ENCODE peak calls at places on chromosomes 11 and 22, in nine cellular contexts. N, K, T, A, B, D, V, R and G are unnamed samples. For H3K4me1 and H3K27me3, the result is how much of the 10 kb centered on the place peaks cover.

GRCh38 chr22:32103648-32104326 is 55.3 kb downstream of the C22orf42 start:
- DNase-seq in N (no peak), K (no peak), T (no peak), A (no peak), B (no peak), D (no peak), V (no peak), R (no peak), G (no peak)

GRCh38 chr11:91230647-91231046 is 994.0 kb upstream of the FAT3 start:
- DNase-seq in N (no peak), K (no peak), T (no peak), A (no peak), B (no peak), D (no peak), V (no peak), R (no peak), G (no peak)

GRCh38 chr11:103608566-103608965 is 427.9 kb upstream of the DDI1 start:
- DNase-seq in N (no peak), K (no peak), T (no peak), A (no peak), B (no peak), D (no peak), V (no peak), R (no peak), G (no peak)

GRCh38 chr11:69524291-69524882 is 42.9 kb downstream of the LINC01488 start:
- DNase-seq in N (peak), K (no peak), T (no peak), A (peak), B (no peak), D (peak), V (no peak), R (no peak), G (no peak)

GRCh38 chr22:38865201-38866023 is 6.6 kb downstream of the CBX6 start:
- DNase-seq in N (peak), K (no peak), T (no peak), A (no peak), B (no peak), D (no peak), V (no peak), R (no peak), G (no peak)

GRCh38 chr22:20569059-20570058 is 61.9 kb downstream of the MED15 start:
- DNase-seq in N (peak), K (peak), T (no peak), A (no peak), B (no peak), D (no peak), V (no peak), R (peak), G (peak)

GRCh38 chr22:46108564-46109473 is 41.5 kb upstream of the PPARA start:
- DNase-seq in N (peak), K (peak), T (no peak), A (peak), B (no peak), D (peak), V (peak), R (peak), G (no peak)

GRCh38 chr11:118051611-118052461 is 25.0 kb upstream of the TMPRSS4 start:
- DNase-seq in N (no peak), K (no peak), T (no peak), A (no peak), B (no peak), D (no peak), V (no peak), R (peak), G (peak)

DNA sequence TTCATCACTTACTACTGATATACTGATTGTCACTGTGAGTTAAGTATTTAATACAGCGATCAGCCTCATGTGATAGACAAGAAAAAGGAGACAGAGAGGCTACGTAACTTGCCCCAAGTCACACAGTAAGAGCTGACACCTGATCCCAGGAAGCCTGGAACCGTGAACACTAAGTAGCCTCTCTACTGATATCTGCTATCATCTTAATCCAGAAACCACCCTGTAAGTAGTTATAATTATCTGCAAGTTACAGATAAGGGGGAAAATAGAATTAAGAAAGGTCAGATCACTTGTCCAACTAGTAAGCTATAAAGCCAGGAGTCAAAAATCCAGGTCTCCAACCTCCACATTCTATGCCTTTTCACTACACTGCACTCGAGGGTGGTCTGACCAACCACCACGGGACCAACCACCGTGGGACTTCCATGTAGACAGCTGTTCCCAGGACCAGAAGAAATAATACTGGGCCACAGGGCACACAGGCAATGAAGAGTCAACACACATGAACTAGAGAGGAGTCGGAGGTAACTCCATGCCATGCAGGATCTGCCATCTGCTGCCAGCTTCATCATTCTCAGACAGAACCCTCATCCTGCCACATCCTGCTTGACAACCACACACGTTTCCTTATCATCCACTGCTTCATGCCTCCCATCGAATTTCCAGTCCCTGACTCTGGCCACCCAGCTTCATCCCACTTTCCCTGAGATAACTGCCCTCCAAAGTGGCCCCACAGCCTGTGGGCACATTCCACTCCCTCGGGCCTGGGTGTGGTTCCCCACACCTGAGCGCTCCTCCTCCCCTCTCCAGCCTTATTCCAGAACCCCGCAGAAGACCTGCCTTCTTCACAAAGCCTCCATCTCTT is 58.6 kb downstream of the MICAL3 start:
- DNase-seq in N (no peak), K (no peak), T (no peak), A (no peak), B (no peak), D (peak), V (no peak), R (no peak), G (no peak)
- H3K27ac ChIP-seq in N (no peak), K (no peak), T (no peak), A (no peak), B (no peak), D (no peak), V (no peak), R (no peak), G (no peak)

GRCh38 chr11:93743316-93743715 is 1.8 kb downstream of the C11orf54 start:
- DNase-seq in N (peak), K (no peak), T (no peak), A (no peak), B (no peak), D (no peak), V (no peak), R (no peak), G (no peak)
- H3K4me1 ChIP-seq in N (under half), K (under half), T (under half), A (under half), B (under half), D (under half), V (under half), R (half or more), G (under half)

GRCh38 chr11:124751741-124752470 is at the start of gene VSIG2:
- DNase-seq in N (no peak), K (no peak), T (no peak), A (no peak), B (no peak), D (no peak), V (no peak), R (peak), G (no peak)

GRCh38 chr11:124753207-124753606 is 1.2 kb upstream of the VSIG2 start:
- DNase-seq in N (no peak), K (no peak), T (no peak), A (no peak), B (no peak), D (no peak), V (no peak), R (no peak), G (no peak)

GRCh38 chr11:124752471-124753100 is 531 bp upstream of the VSIG2 start:
- DNase-seq in N (no peak), K (no peak), T (no peak), A (no peak), B (no peak), D (no peak), V (no peak), R (no peak), G (no peak)

GRCh38 chr11:124749920-124750319 is 2.1 kb downstream of the VSIG2 start:
- DNase-seq in N (no peak), K (no peak), T (no peak), A (no peak), B (no peak), D (no peak), V (no peak), R (no peak), G (no peak)

DNA sequence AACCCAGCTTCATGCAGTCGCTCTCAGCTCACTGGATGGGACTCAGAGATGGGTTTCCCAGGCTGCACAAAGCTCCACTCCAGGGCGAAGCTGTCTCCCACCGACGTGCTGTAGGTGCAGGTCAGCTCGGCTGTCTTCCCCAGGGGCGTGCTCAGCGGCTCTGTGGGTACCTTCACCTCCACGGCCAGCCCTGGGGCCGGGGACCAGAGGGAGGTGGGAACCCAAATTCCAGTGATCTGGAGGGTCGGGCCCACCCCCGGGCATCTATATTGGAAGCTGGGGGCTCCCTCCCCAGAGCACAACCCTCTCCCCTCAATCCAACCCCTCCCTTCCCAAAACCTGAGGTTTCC is 689 bp downstream of the VSIG2 start:
- DNase-seq in N (no peak), K (no peak), T (no peak), A (no peak), B (no peak), D (no peak), V (no peak), R (no peak), G (no peak)
- H3K27me3 ChIP-seq in N (under half), K (under half), T (under half), A (under half), B (half or more), D (half or more), V (under half), R (under half), G (under half)

GRCh38 chr11:10933455-10934292 is 75.8 kb upstream of the ZBED5 start:
- DNase-seq in N (peak), K (peak), T (peak), A (peak), B (peak), D (peak), V (peak), R (peak), G (peak)
- H3K27ac ChIP-seq in N (peak), K (peak), T (peak), A (peak), B (peak), D (no peak), V (no peak), R (peak), G (no peak)

GRCh38 chr22:23824476-23825245 is 14.1 kb downstream of the DERL3 start:
- DNase-seq in N (peak), K (no peak), T (no peak), A (no peak), B (no peak), D (no peak), V (no peak), R (no peak), G (no peak)

GRCh38 chr22:23825246-23825905 is 13.4 kb downstream of the DERL3 start:
- DNase-seq in N (peak), K (no peak), T (no peak), A (no peak), B (no peak), D (no peak), V (no peak), R (no peak), G (no peak)

GRCh38 chr22:23822101-23822671 is 16.6 kb downstream of the DERL3 start:
- DNase-seq in N (no peak), K (no peak), T (no peak), A (no peak), B (no peak), D (no peak), V (no peak), R (no peak), G (no peak)

GRCh38 chr22:23820748-23821211 is 18.0 kb downstream of the DERL3 start:
- DNase-seq in N (no peak), K (no peak), T (no peak), A (no peak), B (no peak), D (no peak), V (no peak), R (no peak), G (no peak)

GRCh38 chr22:23823331-23823791 is 15.4 kb downstream of the DERL3 start:
- DNase-seq in N (no peak), K (no peak), T (no peak), A (no peak), B (no peak), D (no peak), V (no peak), R (no peak), G (no peak)
- H3K4me1 ChIP-seq in N (under half), K (under half), T (under half), A (under half), B (under half), D (under half), V (under half), R (under half), G (under half)

GRCh38 chr11:501001-501682 is 5.9 kb downstream of the RNH1 start:
- DNase-seq in N (no peak), K (no peak), T (no peak), A (no peak), B (no peak), D (no peak), V (no peak), R (no peak), G (no peak)
- H3K27me3 ChIP-seq in N (under half), K (under half), T (under half), A (under half), B (under half), D (under half), V (under half), R (under half), G (under half)

GRCh38 chr11:76663912-76664440 is 6.6 kb downstream of the LRRC32 start:
- DNase-seq in N (peak), K (no peak), T (no peak), A (no peak), B (no peak), D (no peak), V (no peak), R (no peak), G (no peak)

GRCh38 chr11:76665172-76665571 is 5.4 kb downstream of the LRRC32 start:
- DNase-seq in N (peak), K (no peak), T (no peak), A (no peak), B (no peak), D (no peak), V (no peak), R (no peak), G (no peak)

GRCh38 chr11:76665921-76666351 is 4.6 kb downstream of the LRRC32 start:
- DNase-seq in N (peak), K (no peak), T (no peak), A (no peak), B (no peak), D (no peak), V (no peak), R (no peak), G (no peak)

GRCh38 chr11:76663461-76663760 is 7.1 kb downstream of the LRRC32 start:
- DNase-seq in N (no peak), K (no peak), T (no peak), A (no peak), B (no peak), D (no peak), V (no peak), R (no peak), G (no peak)

GRCh38 chr11:76664578-76665061 is 5.9 kb downstream of the LRRC32 start:
- DNase-seq in N (no peak), K (no peak), T (no peak), A (peak), B (no peak), D (no peak), V (peak), R (no peak), G (no peak)
- H3K27ac ChIP-seq in N (no peak), K (peak), T (no peak), A (peak), B (no peak), D (no peak), V (peak), R (peak), G (peak)